ENCODE peak calls at places on chromosomes 5 and 9, in seven cellular contexts. One of them, this sample, is unnamed. For H3K27me3, the result is how much of the 10 kb centered on the place peaks cover.

GRCh38 chr9:79973627-79974026 is 401.9 kb downstream of the TLE4 start:
- DNase-seq in uterus: no peak
- DNase-seq in pancreas: no peak
- DNase-seq in stomach: no peak
- DNase-seq in heart right ventricle: no peak
- DNase-seq in IMR-90: no peak
- DNase-seq in astrocyte: no peak
- DNase-seq in this sample: no peak

GRCh38 chr9:78806492-78807160 is 509.7 kb downstream of the PSAT1 start:
- DNase-seq in astrocyte: no peak
- DNase-seq in stomach: no peak
- DNase-seq in heart right ventricle: no peak
- DNase-seq in IMR-90: peak
- DNase-seq in uterus: no peak
- DNase-seq in pancreas: no peak
- DNase-seq in this sample: no peak

GRCh38 chr5:178786859-178787499 is 56.5 kb upstream of the ZNF354A start:
- DNase-seq in stomach: peak
- DNase-seq in heart right ventricle: no peak
- DNase-seq in uterus: peak
- DNase-seq in astrocyte: peak
- DNase-seq in IMR-90: peak
- DNase-seq in pancreas: peak
- DNase-seq in this sample: peak

GRCh38 chr5:180291234-180291940 is 496 bp downstream of the MAPK9 start:
- DNase-seq in uterus: no peak
- DNase-seq in stomach: peak
- DNase-seq in pancreas: no peak
- DNase-seq in heart right ventricle: peak
- DNase-seq in astrocyte: no peak
- DNase-seq in IMR-90: no peak
- DNase-seq in this sample: no peak

GRCh38 chr9:123562844-123563346 is 206.9 kb downstream of the CRB2 start:
- DNase-seq in heart right ventricle: no peak
- DNase-seq in stomach: no peak
- DNase-seq in uterus: no peak
- DNase-seq in IMR-90: peak
- DNase-seq in astrocyte: peak
- DNase-seq in pancreas: no peak
- DNase-seq in this sample: peak

GRCh38 chr5:127275641-127276193 is 14.9 kb upstream of the MEGF10 start:
- DNase-seq in IMR-90: no peak
- DNase-seq in heart right ventricle: no peak
- DNase-seq in astrocyte: no peak
- DNase-seq in stomach: no peak
- DNase-seq in uterus: no peak
- DNase-seq in pancreas: no peak
- DNase-seq in this sample: no peak

GRCh38 chr9:3241290-3241689 is 284.5 kb downstream of the RFX3 start:
- DNase-seq in pancreas: no peak
- DNase-seq in heart right ventricle: no peak
- DNase-seq in stomach: no peak
- DNase-seq in astrocyte: peak
- DNase-seq in IMR-90: no peak
- DNase-seq in uterus: no peak
- DNase-seq in this sample: no peak

GRCh38 chr9:32004431-32005076 is 379.9 kb upstream of the ACO1 start:
- DNase-seq in stomach: no peak
- DNase-seq in IMR-90: no peak
- DNase-seq in pancreas: no peak
- DNase-seq in uterus: no peak
- DNase-seq in astrocyte: no peak
- DNase-seq in heart right ventricle: no peak
- DNase-seq in this sample: no peak

GRCh38 chr9:132876849-132877248 is 1.2 kb downstream of the AK8 start:
- DNase-seq in IMR-90: no peak
- DNase-seq in heart right ventricle: no peak
- DNase-seq in stomach: no peak
- DNase-seq in pancreas: no peak
- DNase-seq in uterus: no peak
- DNase-seq in astrocyte: no peak
- DNase-seq in this sample: no peak

GRCh38 chr9:91814681-91815212 is 135.3 kb downstream of the ROR2 start:
- DNase-seq in IMR-90: no peak
- DNase-seq in astrocyte: no peak
- DNase-seq in heart right ventricle: no peak
- DNase-seq in pancreas: no peak
- DNase-seq in stomach: no peak
- DNase-seq in uterus: no peak
- DNase-seq in this sample: no peak

GRCh38 chr5:135129307-135129706 is 95.3 kb upstream of the PITX1 start:
- DNase-seq in heart right ventricle: no peak
- DNase-seq in IMR-90: no peak
- DNase-seq in astrocyte: no peak
- DNase-seq in uterus: no peak
- DNase-seq in pancreas: no peak
- DNase-seq in stomach: no peak
- DNase-seq in this sample: no peak

GRCh38 chr5:132777209-132778069 is at the start of gene SEPTIN8:
- DNase-seq in astrocyte: no peak
- DNase-seq in heart right ventricle: peak
- DNase-seq in pancreas: peak
- DNase-seq in stomach: peak
- DNase-seq in IMR-90: no peak
- DNase-seq in uterus: peak
- DNase-seq in this sample: no peak

GRCh38 chr9:79570449-79571308 is 1.1 kb upstream of the TLE4 start:
- DNase-seq in pancreas: peak
- DNase-seq in heart right ventricle: peak
- DNase-seq in stomach: peak
- DNase-seq in IMR-90: peak
- DNase-seq in astrocyte: peak
- DNase-seq in uterus: peak
- DNase-seq in this sample: no peak

GRCh38 chr9:109453210-109453842 is 44.8 kb downstream of the PTPN3 start:
- DNase-seq in IMR-90: peak
- DNase-seq in astrocyte: peak
- DNase-seq in stomach: peak
- DNase-seq in uterus: no peak
- DNase-seq in heart right ventricle: no peak
- DNase-seq in pancreas: no peak
- DNase-seq in this sample: peak

GRCh38 chr9:27351438-27351837 is 54.5 kb upstream of the EQTN start:
- DNase-seq in astrocyte: no peak
- DNase-seq in uterus: peak
- DNase-seq in heart right ventricle: peak
- DNase-seq in pancreas: no peak
- DNase-seq in IMR-90: no peak
- DNase-seq in stomach: no peak
- DNase-seq in this sample: no peak

GRCh38 chr9:86460211-86461002 is 106.2 kb upstream of the TUT7 start:
- DNase-seq in pancreas: no peak
- DNase-seq in stomach: no peak
- DNase-seq in heart right ventricle: no peak
- DNase-seq in astrocyte: peak
- DNase-seq in IMR-90: peak
- DNase-seq in uterus: no peak
- DNase-seq in this sample: no peak

GRCh38 chr9:86452194-86452828 is 98.1 kb upstream of the TUT7 start:
- DNase-seq in heart right ventricle: no peak
- DNase-seq in IMR-90: peak
- DNase-seq in stomach: no peak
- DNase-seq in astrocyte: no peak
- DNase-seq in pancreas: no peak
- DNase-seq in uterus: no peak
- DNase-seq in this sample: no peak

GRCh38 chr9:86458456-86458855 is 104.2 kb upstream of the TUT7 start:
- DNase-seq in astrocyte: no peak
- DNase-seq in stomach: no peak
- DNase-seq in pancreas: no peak
- DNase-seq in uterus: no peak
- DNase-seq in IMR-90: no peak
- DNase-seq in heart right ventricle: no peak
- DNase-seq in this sample: no peak

GRCh38 chr9:86449246-86449645 is 95.0 kb upstream of the TUT7 start:
- DNase-seq in IMR-90: no peak
- DNase-seq in heart right ventricle: no peak
- DNase-seq in uterus: no peak
- DNase-seq in pancreas: no peak
- DNase-seq in stomach: no peak
- DNase-seq in astrocyte: no peak
- DNase-seq in this sample: no peak

DNA sequence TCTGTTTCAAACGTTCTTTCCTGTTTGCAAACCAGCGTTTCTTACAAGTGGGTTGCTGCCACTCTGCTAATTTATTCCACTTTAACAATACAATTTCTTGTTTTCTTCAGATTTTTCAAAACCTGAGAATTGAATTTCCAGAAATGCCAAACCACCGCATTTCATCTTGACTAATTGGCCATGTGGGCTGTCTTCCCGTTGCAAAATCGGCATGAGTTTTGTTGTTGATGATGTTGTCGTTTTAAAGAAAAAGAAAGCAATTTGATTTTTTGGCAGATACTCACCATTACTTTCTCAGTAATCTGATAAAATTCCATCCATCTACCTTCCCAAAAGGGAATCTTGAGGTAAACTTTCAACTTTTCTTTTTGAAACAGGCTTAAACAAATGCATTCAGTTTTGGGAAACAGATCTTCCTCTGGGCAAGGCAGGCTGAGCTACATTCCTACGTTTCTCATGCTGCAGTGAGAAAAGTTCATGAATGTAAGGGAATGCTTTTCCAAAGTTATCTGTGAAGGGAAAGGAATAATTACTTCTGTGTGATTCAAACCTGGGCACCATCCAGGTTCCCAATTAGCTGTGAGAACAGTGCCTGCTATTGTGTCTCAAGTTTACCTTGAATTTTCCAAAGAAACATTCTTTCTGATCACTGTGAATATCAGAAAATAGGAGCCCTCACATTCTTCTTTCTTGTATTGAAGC is 100.6 kb upstream of the TUT7 start:
- DNase-seq in pancreas: no peak
- DNase-seq in stomach: no peak
- DNase-seq in uterus: no peak
- DNase-seq in heart right ventricle: no peak
- DNase-seq in astrocyte: peak
- DNase-seq in IMR-90: peak
- DNase-seq in this sample: no peak
- H3K4me3 ChIP-seq in pancreas: no peak
- H3K4me3 ChIP-seq in stomach: no peak
- H3K4me3 ChIP-seq in uterus: no peak
- H3K4me3 ChIP-seq in heart right ventricle: no peak
- H3K4me3 ChIP-seq in astrocyte: no peak
- H3K4me3 ChIP-seq in IMR-90: no peak
- H3K4me3 ChIP-seq in this sample: no peak

GRCh38 chr5:57435701-57436134 is 46.9 kb downstream of the ACTBL2 start:
- DNase-seq in stomach: peak
- DNase-seq in astrocyte: peak
- DNase-seq in IMR-90: peak
- DNase-seq in heart right ventricle: no peak
- DNase-seq in pancreas: no peak
- DNase-seq in uterus: no peak
- DNase-seq in this sample: peak

GRCh38 chr5:57434227-57434640 is 48.4 kb downstream of the ACTBL2 start:
- DNase-seq in uterus: no peak
- DNase-seq in stomach: no peak
- DNase-seq in astrocyte: peak
- DNase-seq in IMR-90: no peak
- DNase-seq in pancreas: no peak
- DNase-seq in heart right ventricle: no peak
- DNase-seq in this sample: no peak

GRCh38 chr5:57434683-57435082 is 47.9 kb downstream of the ACTBL2 start:
- DNase-seq in IMR-90: no peak
- DNase-seq in stomach: no peak
- DNase-seq in astrocyte: no peak
- DNase-seq in pancreas: no peak
- DNase-seq in uterus: no peak
- DNase-seq in heart right ventricle: no peak
- DNase-seq in this sample: no peak

GRCh38 chr5:57431816-57432215 is 50.8 kb downstream of the ACTBL2 start:
- DNase-seq in uterus: no peak
- DNase-seq in stomach: no peak
- DNase-seq in IMR-90: no peak
- DNase-seq in pancreas: no peak
- DNase-seq in astrocyte: no peak
- DNase-seq in heart right ventricle: no peak
- DNase-seq in this sample: no peak

GRCh38 chr5:57432876-57433275 is 49.7 kb downstream of the ACTBL2 start:
- DNase-seq in stomach: no peak
- DNase-seq in pancreas: no peak
- DNase-seq in IMR-90: no peak
- DNase-seq in uterus: no peak
- DNase-seq in astrocyte: no peak
- DNase-seq in heart right ventricle: no peak
- DNase-seq in this sample: no peak
- TF ChIP-seq CTCF in stomach: no peak
- TF ChIP-seq CTCF in pancreas: no peak
- TF ChIP-seq CTCF in IMR-90: no peak
- TF ChIP-seq CTCF in uterus: no peak
- TF ChIP-seq CTCF in astrocyte: no peak
- TF ChIP-seq CTCF in heart right ventricle: no peak
- TF ChIP-seq CTCF in this sample: no peak

DNA sequence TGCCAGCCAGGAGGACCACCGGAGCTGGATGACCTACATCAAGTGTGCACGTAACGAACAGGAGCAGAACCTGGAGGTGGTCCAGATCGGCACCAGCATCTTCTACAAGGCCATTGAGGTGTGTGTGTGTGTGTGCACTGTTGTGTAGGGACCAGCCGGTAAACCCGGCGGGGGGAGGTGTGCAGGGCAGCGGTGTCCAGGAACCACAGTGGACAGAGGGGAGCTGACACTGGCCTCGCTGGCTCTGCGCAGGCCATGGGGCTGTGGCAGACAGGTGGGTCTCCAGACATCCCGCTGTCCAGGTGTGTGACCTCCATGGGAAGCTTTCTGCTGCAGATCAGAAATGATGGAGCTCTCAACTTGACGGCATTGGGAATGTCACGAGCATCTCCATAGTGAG is 3.8 kb downstream of the PRDM12 start:
- DNase-seq in astrocyte: no peak
- DNase-seq in uterus: no peak
- DNase-seq in stomach: no peak
- DNase-seq in pancreas: no peak
- DNase-seq in IMR-90: no peak
- DNase-seq in heart right ventricle: no peak
- DNase-seq in this sample: no peak
- H3K27me3 ChIP-seq in astrocyte: under half
- H3K27me3 ChIP-seq in uterus: under half
- H3K27me3 ChIP-seq in stomach: half or more
- H3K27me3 ChIP-seq in pancreas: under half
- H3K27me3 ChIP-seq in IMR-90: half or more
- H3K27me3 ChIP-seq in heart right ventricle: under half
- H3K27me3 ChIP-seq in this sample: under half

DNA sequence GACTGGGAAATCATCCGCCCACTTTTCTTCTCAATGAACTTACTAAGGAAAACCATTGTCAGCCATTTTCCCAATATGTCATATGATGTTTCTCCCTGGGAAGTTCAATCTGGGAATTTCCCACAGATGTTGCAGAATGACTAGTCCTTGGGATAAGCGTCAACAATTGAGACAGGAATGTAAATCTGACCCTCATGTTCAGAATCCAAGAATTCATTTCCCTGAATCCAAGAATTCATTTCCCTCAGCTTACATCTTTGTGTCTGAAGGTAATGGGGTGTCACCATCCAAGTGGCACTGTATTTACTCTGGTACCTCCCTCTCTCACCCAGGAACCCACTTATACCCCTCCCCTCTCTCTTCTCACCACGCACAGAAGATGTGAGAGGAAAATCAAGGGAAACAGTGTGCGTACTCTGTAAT is 7.4 kb downstream of the KLF9 start:
- DNase-seq in stomach: no peak
- DNase-seq in pancreas: no peak
- DNase-seq in IMR-90: peak
- DNase-seq in astrocyte: peak
- DNase-seq in heart right ventricle: no peak
- DNase-seq in uterus: peak
- DNase-seq in this sample: peak
- H3K4me3 ChIP-seq in stomach: peak
- H3K4me3 ChIP-seq in pancreas: no peak
- H3K4me3 ChIP-seq in IMR-90: peak
- H3K4me3 ChIP-seq in astrocyte: no peak
- H3K4me3 ChIP-seq in heart right ventricle: peak
- H3K4me3 ChIP-seq in uterus: peak
- H3K4me3 ChIP-seq in this sample: peak

This sample was measured in BJ.